ENCODE peak calls at places on chromosome 9, in six cellular contexts. O is endothelial cell of umbilical vein, V is sigmoid colon, D is A549, B is stomach, Z is adrenal gland. P is an unnamed sample.

GRCh38 chr9:114031037-114031436 is 47.1 kb downstream of the AMBP start:
- DNase-seq in O (no peak), V (no peak), Z (no peak), D (no peak), B (no peak), P (no peak)

GRCh38 chr9:89442501-89442978 is 55.4 kb downstream of the SEMA4D start:
- DNase-seq in D (no peak), O (no peak), V (no peak), B (no peak), Z (no peak), P (no peak)

GRCh38 chr9:121309171-121309570 is 41.2 kb downstream of the GSN start:
- DNase-seq in Z (no peak), D (no peak), V (no peak), O (no peak), B (no peak), P (no peak)

GRCh38 chr9:70601000-70601929 is 186.8 kb upstream of the KLF9 start:
- DNase-seq in D (no peak), Z (peak; percentile 98), B (peak; percentile 84), V (peak; percentile 99), O (peak; percentile 90), P (peak; percentile 97)

GRCh38 chr9:93304574-93305496 is 120.9 kb downstream of the WNK2 start:
- DNase-seq in B (peak; percentile 65), O (peak; percentile 32), Z (peak; percentile 54), D (peak; percentile 76), V (peak; percentile 81), P (peak; percentile 36)

GRCh38 chr9:19901586-19901985 is 112.7 kb upstream of the SLC24A2 start:
- DNase-seq in B (no peak), Z (no peak), D (no peak), O (no peak), V (no peak), P (no peak)

GRCh38 chr9:11702529-11702928 is 990.7 kb upstream of the TYRP1 start:
- DNase-seq in B (no peak), O (no peak), V (no peak), Z (no peak), D (no peak), P (no peak)

GRCh38 chr9:132141364-132141947 is 20.4 kb upstream of the NTNG2 start:
- DNase-seq in V (no peak), O (no peak), Z (no peak), D (no peak), B (peak; percentile 39), P (no peak)

GRCh38 chr9:33436445-33436844 is 10.9 kb downstream of the AQP3 start:
- DNase-seq in O (no peak), V (no peak), D (no peak), Z (no peak), B (no peak), P (no peak)

GRCh38 chr9:137294091-137294683 is 7.9 kb downstream of the NRARP start:
- DNase-seq in O (peak; percentile 68), B (peak; percentile 90), D (peak; percentile 72), Z (no peak), V (no peak), P (no peak)

GRCh38 chr9:136052433-136052880 is 42.6 kb downstream of the NACC2 start:
- DNase-seq in V (peak; percentile 74), B (peak; percentile 61), Z (no peak), D (peak; percentile 67), O (no peak), P (no peak)

GRCh38 chr9:107112707-107113243 is 170.3 kb upstream of the RAD23B start:
- DNase-seq in Z (no peak), V (no peak), O (no peak), B (no peak), D (no peak), P (no peak)

GRCh38 chr9:124341455-124342170 is 73.6 kb downstream of the PSMB7 start:
- DNase-seq in O (no peak), Z (no peak), V (no peak), D (no peak), B (no peak), P (no peak)

GRCh38 chr9:135080286-135081263 is 6.9 kb upstream of the OLFM1 start:
- DNase-seq in O (no peak), Z (no peak), D (no peak), B (no peak), V (peak; percentile 47), P (no peak)

GRCh38 chr9:113613815-113614413 is 150.4 kb downstream of the RGS3 start:
- DNase-seq in Z (no peak), V (no peak), D (no peak), O (no peak), B (no peak), P (no peak)

GRCh38 chr9:87950765-87951488 is 23.4 kb downstream of the CDK20 start:
- DNase-seq in V (no peak), Z (no peak), D (peak; percentile 31), B (no peak), O (peak; percentile 32), P (no peak)

GRCh38 chr9:117917873-117918272 is 213.7 kb downstream of the TLR4 start:
- DNase-seq in O (no peak), D (no peak), V (no peak), B (no peak), Z (no peak), P (no peak)

GRCh38 chr9:127130661-127131538 is 8.5 kb upstream of the ANGPTL2 start:
- DNase-seq in O (no peak), B (no peak), V (peak; percentile 93), Z (no peak), D (no peak), P (peak; percentile 77)

GRCh38 chr9:37295796-37296195 is 126.7 kb upstream of the GRHPR start:
- DNase-seq in V (no peak), O (no peak), B (no peak), D (peak; percentile 18), Z (no peak), P (no peak)

DNA sequence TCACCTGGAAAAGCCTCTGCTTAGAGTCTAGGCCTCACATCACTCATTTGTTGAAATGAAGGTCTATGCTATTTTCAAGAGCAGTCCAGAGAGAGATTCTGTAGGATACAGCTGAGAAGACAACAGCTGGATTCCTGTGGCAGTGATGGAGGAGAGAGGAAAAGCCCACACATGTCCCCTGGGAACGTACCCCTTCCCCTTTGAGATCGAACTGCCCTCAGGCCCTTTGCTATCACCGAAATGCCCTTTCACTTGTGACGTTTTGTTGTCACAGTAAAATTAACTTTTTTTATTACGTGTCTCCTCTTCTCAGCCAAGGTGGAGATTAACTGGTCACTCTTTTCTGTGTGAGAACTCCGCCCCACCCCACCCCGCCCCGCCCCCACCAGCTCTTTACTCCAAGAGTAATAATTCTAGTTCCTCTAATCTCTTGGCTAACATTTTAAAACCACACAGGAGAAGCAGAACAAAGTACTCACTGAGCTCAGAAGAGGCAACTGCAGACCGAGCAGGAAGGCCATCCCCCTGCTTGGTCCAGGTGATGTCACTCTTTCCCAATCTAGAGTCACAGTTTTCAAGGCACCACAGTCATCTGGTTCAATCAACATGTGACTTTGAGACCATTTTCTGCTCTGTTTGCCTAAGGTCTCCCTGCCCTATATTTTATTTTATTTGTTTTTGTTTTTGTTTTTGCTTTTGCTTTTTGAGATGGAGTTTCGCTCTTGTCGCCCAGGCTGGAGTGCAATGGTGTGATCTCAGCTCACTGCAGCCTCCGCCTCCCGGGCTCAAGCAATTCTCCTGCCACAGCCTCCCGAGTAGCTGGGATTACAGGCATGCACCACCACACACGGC is 105.6 kb downstream of the SUSD1 start:
- DNase-seq in O (no peak), Z (no peak), V (no peak), D (no peak), B (no peak), P (no peak)
- TF ChIP-seq POLR2A in O (no peak), Z (no peak), V (no peak), D (no peak), B (no peak), P (no peak)

GRCh38 chr9:36045610-36046009 is 8.9 kb downstream of the RECK start:
- DNase-seq in V (no peak), B (no peak), Z (no peak), O (no peak), D (no peak), P (no peak)
- H3K4me1 ChIP-seq in V (no peaks in the 10 kb centered on the region), B (no peaks in the 10 kb centered on the region), Z (no peaks in the 10 kb centered on the region), O (peaks cover 16% of the 10 kb centered on the region), D (peaks cover 7% of the 10 kb centered on the region), P (peaks cover 4% of the 10 kb centered on the region)

DNA sequence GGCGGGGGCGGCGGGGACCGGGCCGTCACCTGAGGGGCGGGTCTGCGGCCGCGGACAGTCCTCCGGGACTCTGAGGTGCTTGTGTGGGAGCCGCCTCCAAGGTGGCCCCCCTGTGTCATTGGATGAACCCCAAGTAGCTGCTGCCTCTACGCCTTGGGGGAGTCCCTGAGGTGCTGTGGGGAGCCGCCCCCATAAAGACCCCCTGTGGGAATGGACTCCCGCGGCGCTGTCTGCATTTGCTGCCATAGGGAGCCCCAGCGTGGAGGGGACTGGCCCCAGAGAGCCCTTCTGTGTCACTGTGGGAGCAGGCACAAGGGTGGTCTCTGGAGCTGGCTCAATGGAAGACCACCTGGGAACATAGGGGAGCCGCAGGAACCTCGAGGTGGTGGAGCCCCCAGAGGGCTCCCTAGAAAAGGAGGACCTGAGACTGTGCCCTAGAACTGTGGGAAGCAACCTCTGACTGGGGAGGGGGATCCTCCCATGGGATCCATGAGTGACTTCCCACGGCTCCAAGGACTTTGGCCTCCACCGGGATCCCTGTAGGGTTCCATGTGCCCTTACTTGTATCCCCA is 412 bp downstream of the PHF24 start:
- DNase-seq in Z (no peak), O (no peak), D (no peak), V (no peak), B (no peak), P (no peak)
- H3K4me3 ChIP-seq in Z (peak overlapping the region; percentile 62), O (peak overlapping the region; percentile 16), D (peak overlapping the region; percentile 55), V (peak overlapping the region; percentile 43), B (peak overlapping the region; percentile 51), P (no peak overlapping the region)

GRCh38 chr9:109811876-109812275 is 31.9 kb downstream of the PALM2AKAP2 start:
- DNase-seq in B (no peak), O (no peak), V (no peak), Z (no peak), D (no peak), P (no peak)

GRCh38 chr9:109805054-109805453 is 25.1 kb downstream of the PALM2AKAP2 start:
- DNase-seq in B (no peak), V (no peak), Z (peak; percentile 29), D (no peak), O (no peak), P (no peak)

GRCh38 chr9:109801484-109801883 is 21.5 kb downstream of the PALM2AKAP2 start:
- DNase-seq in Z (no peak), D (no peak), O (no peak), B (no peak), V (no peak), P (no peak)

GRCh38 chr9:109802491-109802890 is 22.5 kb downstream of the PALM2AKAP2 start:
- DNase-seq in V (no peak), D (no peak), B (no peak), O (no peak), Z (no peak), P (no peak)

DNA sequence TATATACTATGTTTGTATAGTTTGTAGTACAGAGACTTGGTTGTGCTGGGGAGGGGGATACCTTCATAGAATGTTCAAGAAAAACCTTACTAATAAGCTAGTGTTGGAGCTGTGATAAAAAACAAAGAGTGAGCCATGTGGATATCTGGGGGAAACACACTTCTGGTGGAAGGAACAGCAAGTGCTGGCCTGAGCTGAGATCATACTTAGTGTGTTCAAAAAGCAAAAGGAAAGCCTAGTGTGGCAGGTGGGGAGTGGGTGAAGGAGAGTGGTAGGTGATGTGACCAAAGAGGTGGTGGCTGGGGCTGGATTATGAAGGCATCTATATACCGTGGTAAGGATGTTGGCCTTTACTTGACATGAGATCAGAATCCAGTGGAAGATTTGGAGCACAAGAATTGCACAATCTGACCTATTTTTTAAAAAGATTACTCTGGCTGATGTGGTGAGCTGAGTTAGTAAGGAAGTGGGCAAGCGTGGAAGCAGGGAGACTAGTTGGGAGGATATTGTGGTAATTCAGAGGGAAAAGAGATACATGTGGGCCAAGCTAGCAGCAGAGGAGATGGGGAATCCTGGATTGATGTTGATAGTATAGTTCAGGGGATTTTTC is 26.6 kb downstream of the PALM2AKAP2 start:
- DNase-seq in V (no peak), O (no peak), Z (peak; percentile 19), B (no peak), D (no peak), P (no peak)
- TF ChIP-seq POLR2A in V (no peak), O (no peak), Z (peak; percentile 21), B (no peak), D (no peak), P (no peak)

P was measured in uterus.